ENCODE peak calls at places on chromosomes 1 and 21, in four cellular contexts. One of them, this sample, is unnamed.

GRCh38 chr1:162984699-162985098 is 84.5 kb upstream of the RGS4 start:
- DNase-seq in hepatocyte: no peak
- DNase-seq in spleen: no peak
- DNase-seq in right lobe of liver: no peak
- DNase-seq in this sample: peak; percentile 88

GRCh38 chr1:31511848-31512615 is 64.3 kb upstream of the TINAGL1 start:
- DNase-seq in hepatocyte: peak; percentile 63
- DNase-seq in spleen: no peak
- DNase-seq in right lobe of liver: no peak
- DNase-seq in this sample: no peak

GRCh38 chr1:6268431-6268830 is 7.5 kb upstream of the GPR153 start:
- DNase-seq in hepatocyte: no peak
- DNase-seq in spleen: no peak
- DNase-seq in right lobe of liver: no peak
- DNase-seq in this sample: no peak

GRCh38 chr1:108715932-108716331 is 3.2 kb downstream of the FNDC7 start:
- DNase-seq in hepatocyte: no peak
- DNase-seq in spleen: no peak
- DNase-seq in right lobe of liver: no peak
- DNase-seq in this sample: peak; percentile 50

GRCh38 chr21:32702702-32703101 is 25.1 kb downstream of the SYNJ1 start:
- DNase-seq in hepatocyte: peak; percentile 6
- DNase-seq in spleen: no peak
- DNase-seq in right lobe of liver: no peak
- DNase-seq in this sample: peak; percentile 22

GRCh38 chr1:178438432-178438831 is 58.3 kb downstream of the CLEC20A start:
- DNase-seq in hepatocyte: no peak
- DNase-seq in spleen: no peak
- DNase-seq in right lobe of liver: no peak
- DNase-seq in this sample: peak; percentile 2

GRCh38 chr1:74733616-74734484 is 898 bp downstream of the TYW3 start:
- DNase-seq in hepatocyte: no peak
- DNase-seq in spleen: no peak
- DNase-seq in right lobe of liver: no peak
- DNase-seq in this sample: peak; percentile 75

GRCh38 chr21:37970548-37970947 is 54.3 kb upstream of the KCNJ6 start:
- DNase-seq in hepatocyte: no peak
- DNase-seq in spleen: no peak
- DNase-seq in right lobe of liver: no peak
- DNase-seq in this sample: no peak

GRCh38 chr21:44428281-44428942 is 26.9 kb upstream of the LRRC3 start:
- DNase-seq in hepatocyte: no peak
- DNase-seq in spleen: peak; percentile 75
- DNase-seq in right lobe of liver: peak; percentile 82
- DNase-seq in this sample: no peak

GRCh38 chr21:28337319-28337718 is 655.4 kb downstream of the LTN1 start:
- DNase-seq in hepatocyte: peak; percentile 39
- DNase-seq in spleen: no peak
- DNase-seq in right lobe of liver: no peak
- DNase-seq in this sample: peak; percentile 44

GRCh38 chr1:226650236-226650841 is 88.7 kb downstream of the ITPKB start:
- DNase-seq in hepatocyte: no peak
- DNase-seq in spleen: peak; percentile 71
- DNase-seq in right lobe of liver: no peak
- DNase-seq in this sample: no peak

GRCh38 chr1:226648421-226648820 is 90.7 kb downstream of the ITPKB start:
- DNase-seq in hepatocyte: no peak
- DNase-seq in spleen: peak; percentile 45
- DNase-seq in right lobe of liver: no peak
- DNase-seq in this sample: no peak

GRCh38 chr1:226649244-226649643 is 89.8 kb downstream of the ITPKB start:
- DNase-seq in hepatocyte: no peak
- DNase-seq in spleen: no peak
- DNase-seq in right lobe of liver: no peak
- DNase-seq in this sample: no peak

GRCh38 chr1:226651041-226651731 is 87.9 kb downstream of the ITPKB start:
- DNase-seq in hepatocyte: no peak
- DNase-seq in spleen: peak; percentile 73
- DNase-seq in right lobe of liver: no peak
- DNase-seq in this sample: no peak

GRCh38 chr1:226649780-226650179 is 89.3 kb downstream of the ITPKB start:
- DNase-seq in hepatocyte: no peak
- DNase-seq in spleen: peak; percentile 71
- DNase-seq in right lobe of liver: no peak
- DNase-seq in this sample: peak; percentile 15
- TF ChIP-seq CTCF in hepatocyte: no peak
- TF ChIP-seq CTCF in spleen: no peak
- TF ChIP-seq CTCF in right lobe of liver: peak; percentile 7
- TF ChIP-seq CTCF in this sample: peak; percentile 23

GRCh38 chr1:24952413-24952841 is 22.4 kb upstream of the RUNX3 start:
- DNase-seq in hepatocyte: no peak
- DNase-seq in spleen: peak; percentile 73
- DNase-seq in right lobe of liver: no peak
- DNase-seq in this sample: no peak
- H3K4me1 ChIP-seq in hepatocyte: no peaks in the 10 kb centered on the region
- H3K4me1 ChIP-seq in spleen: peaks cover 68% of the 10 kb centered on the region
- H3K4me1 ChIP-seq in right lobe of liver: no peaks in the 10 kb centered on the region
- H3K4me1 ChIP-seq in this sample: no peaks in the 10 kb centered on the region

DNA sequence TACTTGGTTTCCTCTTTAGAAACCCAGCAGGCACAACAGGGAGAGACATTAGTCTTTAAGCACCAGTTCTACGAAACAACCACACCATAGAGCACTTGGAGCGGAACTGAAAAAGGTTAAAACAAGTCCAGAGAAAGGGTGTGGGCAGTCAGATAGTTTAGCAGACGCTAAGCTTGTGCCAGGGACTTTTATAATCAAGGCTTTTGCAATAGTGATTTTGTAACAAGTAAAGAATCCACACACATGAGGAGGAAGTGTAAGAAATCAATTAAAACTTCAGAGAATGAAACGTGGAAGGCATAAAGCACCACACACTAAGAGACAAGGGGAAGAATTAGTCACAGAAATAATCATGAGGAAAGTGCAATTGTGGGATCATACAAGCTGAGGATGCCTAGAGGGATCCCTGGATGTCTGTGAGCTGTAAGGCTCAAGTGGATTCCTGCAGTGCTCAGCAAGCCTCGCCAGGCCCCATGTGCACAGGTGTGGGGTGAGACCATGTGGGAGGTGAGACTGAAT is 37.8 kb upstream of the TLR5 start:
- DNase-seq in hepatocyte: no peak
- DNase-seq in spleen: no peak
- DNase-seq in right lobe of liver: peak; percentile 54
- DNase-seq in this sample: peak; percentile 5
- H3K4me3 ChIP-seq in hepatocyte: no peak overlapping the region
- H3K4me3 ChIP-seq in spleen: no peak overlapping the region
- H3K4me3 ChIP-seq in right lobe of liver: no peak overlapping the region
- H3K4me3 ChIP-seq in this sample: no peak overlapping the region

GRCh38 chr1:8408151-8408839 is 90.4 kb downstream of the SLC45A1 start:
- DNase-seq in hepatocyte: peak; percentile 38
- DNase-seq in spleen: no peak
- DNase-seq in right lobe of liver: peak; percentile 90
- DNase-seq in this sample: peak; percentile 96

GRCh38 chr1:8406946-8407345 is 89.0 kb downstream of the SLC45A1 start:
- DNase-seq in hepatocyte: no peak
- DNase-seq in spleen: no peak
- DNase-seq in right lobe of liver: no peak
- DNase-seq in this sample: no peak

GRCh38 chr1:8406011-8406410 is 88.1 kb downstream of the SLC45A1 start:
- DNase-seq in hepatocyte: no peak
- DNase-seq in spleen: no peak
- DNase-seq in right lobe of liver: no peak
- DNase-seq in this sample: no peak

GRCh38 chr1:8409107-8409506 is 91.2 kb downstream of the SLC45A1 start:
- DNase-seq in hepatocyte: peak; percentile 81
- DNase-seq in spleen: no peak
- DNase-seq in right lobe of liver: no peak
- DNase-seq in this sample: peak; percentile 69

DNA sequence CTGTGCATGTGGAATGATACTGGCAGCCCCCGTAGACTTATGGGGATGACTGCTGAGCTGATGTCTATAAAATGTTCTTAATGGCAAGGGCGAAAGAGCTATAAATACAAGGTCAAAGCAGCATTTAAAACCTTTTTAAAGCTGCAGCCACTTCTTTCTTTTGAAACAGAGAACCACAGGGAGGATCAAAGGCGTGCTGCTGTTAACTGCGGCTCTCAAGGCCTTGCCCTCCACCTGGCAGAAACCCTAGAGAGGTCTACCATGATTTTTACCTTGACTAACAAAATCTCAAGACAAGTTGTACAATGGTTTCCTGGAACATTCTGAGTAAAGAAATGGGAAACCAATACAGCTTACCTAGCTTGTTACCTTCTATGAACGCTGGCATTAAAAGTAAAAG is 89.7 kb downstream of the SLC45A1 start:
- DNase-seq in hepatocyte: no peak
- DNase-seq in spleen: no peak
- DNase-seq in right lobe of liver: no peak
- DNase-seq in this sample: no peak
- TF ChIP-seq CTCF in hepatocyte: no peak
- TF ChIP-seq CTCF in spleen: no peak
- TF ChIP-seq CTCF in right lobe of liver: no peak
- TF ChIP-seq CTCF in this sample: no peak

DNA sequence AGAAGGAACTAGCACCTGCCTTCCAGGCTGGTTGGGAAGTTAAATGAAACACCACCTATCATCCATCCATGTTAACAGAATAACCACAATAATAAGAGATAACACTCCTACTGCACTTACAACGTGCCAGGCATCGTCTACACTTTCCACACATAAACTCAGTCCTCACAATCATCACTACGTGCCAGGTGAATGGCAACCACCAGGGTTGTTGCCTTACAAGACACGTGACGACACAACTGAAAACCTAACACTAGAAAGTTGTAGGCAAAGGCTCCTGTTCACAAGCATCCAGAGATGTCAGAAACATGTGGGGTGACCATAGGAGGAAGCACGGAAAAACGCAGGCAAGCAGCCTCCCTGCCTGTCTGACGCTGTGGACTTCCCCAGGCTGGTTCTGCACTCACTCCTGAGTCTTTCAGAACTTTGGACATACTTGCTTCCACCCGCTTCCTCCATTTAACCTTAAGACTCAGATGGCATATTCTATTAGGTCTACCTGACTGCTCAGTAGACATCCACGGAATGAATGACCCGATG is 7.0 kb downstream of the CAPZB start:
- DNase-seq in hepatocyte: no peak
- DNase-seq in spleen: no peak
- DNase-seq in right lobe of liver: no peak
- DNase-seq in this sample: no peak
- H3K4me1 ChIP-seq in hepatocyte: peaks cover 40% of the 10 kb centered on the region
- H3K4me1 ChIP-seq in spleen: peaks cover 100% of the 10 kb centered on the region
- H3K4me1 ChIP-seq in right lobe of liver: peaks cover 2% of the 10 kb centered on the region
- H3K4me1 ChIP-seq in this sample: peaks cover 28% of the 10 kb centered on the region

DNA sequence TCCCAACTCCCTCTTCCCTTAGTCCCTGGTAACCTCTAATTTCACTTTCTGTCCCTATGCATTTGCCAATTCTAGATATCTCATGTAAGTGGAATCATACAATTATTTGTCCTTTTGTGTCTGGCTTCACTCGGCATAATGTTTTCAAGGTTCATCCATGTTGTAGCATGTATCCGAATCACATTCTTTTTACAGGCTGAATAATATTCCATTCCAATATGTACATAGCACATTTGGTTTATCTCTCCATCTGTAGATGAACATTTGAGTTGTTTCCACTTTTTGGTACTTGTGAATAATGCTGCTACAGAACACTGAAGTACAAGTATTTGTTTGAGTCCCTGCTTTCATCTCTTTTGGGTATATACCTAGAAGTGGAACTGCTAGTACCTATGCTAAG is 857 bp upstream of the LYPLAL1 start:
- DNase-seq in hepatocyte: no peak
- DNase-seq in spleen: no peak
- DNase-seq in right lobe of liver: no peak
- DNase-seq in this sample: no peak
- H3K4me3 ChIP-seq in hepatocyte: no peak overlapping the region
- H3K4me3 ChIP-seq in spleen: no peak overlapping the region
- H3K4me3 ChIP-seq in right lobe of liver: no peak overlapping the region
- H3K4me3 ChIP-seq in this sample: no peak overlapping the region

DNA sequence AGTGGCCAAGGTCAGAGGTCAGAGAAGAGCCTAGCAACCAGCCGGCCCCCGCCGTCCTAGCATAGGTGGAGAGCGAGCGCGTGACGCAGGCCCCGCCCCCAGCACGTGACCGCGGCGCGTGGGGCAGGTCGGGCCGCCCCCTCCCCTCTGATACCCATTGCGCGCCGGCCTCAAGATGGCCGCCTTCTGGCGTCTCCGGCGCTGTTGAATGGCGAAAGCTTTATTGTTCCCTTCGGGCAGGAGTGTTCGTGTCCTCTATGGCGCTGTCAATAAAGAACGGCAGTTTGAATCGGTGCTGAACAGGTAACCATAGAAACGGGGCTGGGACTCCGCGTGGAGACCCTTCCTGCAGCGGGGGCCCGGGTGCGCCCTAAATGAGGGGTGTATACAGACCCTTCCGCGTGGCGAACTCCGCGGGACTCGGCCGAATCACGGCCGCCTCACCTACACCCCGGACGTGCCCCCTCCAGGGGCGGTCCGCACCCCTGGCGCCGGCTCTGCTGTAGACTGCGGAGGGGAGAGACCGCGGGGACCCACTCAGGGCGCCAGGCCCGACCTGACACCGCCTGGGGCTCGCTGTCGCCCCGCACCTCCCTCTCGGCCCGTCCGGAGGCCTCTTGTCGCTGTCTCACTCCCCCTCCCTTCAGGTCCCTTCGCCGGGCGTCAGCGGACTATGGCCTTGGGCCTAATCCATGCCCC is at the start of gene ZBTB40:
- DNase-seq in hepatocyte: peak; percentile 99
- DNase-seq in spleen: peak; percentile 98
- DNase-seq in right lobe of liver: peak; percentile 97
- DNase-seq in this sample: peak; percentile 99
- TF ChIP-seq CTCF in hepatocyte: no peak
- TF ChIP-seq CTCF in spleen: no peak
- TF ChIP-seq CTCF in right lobe of liver: no peak
- TF ChIP-seq CTCF in this sample: no peak

DNA sequence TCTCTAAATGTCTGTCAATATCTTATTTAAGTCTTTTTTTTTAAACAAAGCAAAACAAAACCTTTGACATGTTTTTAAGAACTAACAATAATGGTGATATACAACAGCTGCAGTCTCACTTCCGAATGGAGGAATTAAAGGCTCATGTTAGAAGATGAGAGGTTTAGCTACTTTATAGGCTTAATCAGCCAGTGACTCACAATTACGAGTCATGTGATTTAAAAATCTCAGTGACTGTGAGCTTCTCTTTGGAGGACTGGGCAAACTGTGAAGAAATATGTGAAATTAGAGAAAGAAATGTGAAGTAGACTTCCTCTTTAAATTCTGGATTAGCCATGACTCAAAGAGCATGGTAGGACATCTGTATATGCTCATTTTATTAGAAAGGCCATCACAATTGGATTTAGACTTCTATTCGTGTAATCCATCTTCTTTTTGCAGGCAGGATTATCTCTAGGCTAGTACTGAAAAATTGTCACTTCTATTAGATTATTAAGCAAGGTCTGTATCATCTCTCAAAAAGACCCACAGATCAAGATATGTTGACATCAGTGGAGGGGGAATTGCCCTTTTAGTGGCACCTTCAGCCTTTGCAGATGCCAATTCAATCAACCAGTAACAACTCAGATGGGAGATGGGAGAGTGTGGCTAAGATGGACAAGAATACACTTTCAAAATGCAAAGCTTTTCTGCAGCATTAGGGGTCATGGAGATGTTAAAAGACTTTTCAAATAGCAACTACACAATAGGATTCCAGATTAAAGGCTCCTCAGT is 28.6 kb downstream of the KCNA3 start:
- DNase-seq in hepatocyte: no peak
- DNase-seq in spleen: no peak
- DNase-seq in right lobe of liver: no peak
- DNase-seq in this sample: peak; percentile 15
- H3K4me1 ChIP-seq in hepatocyte: no peaks in the 10 kb centered on the region
- H3K4me1 ChIP-seq in spleen: peaks cover 76% of the 10 kb centered on the region
- H3K4me1 ChIP-seq in right lobe of liver: no peaks in the 10 kb centered on the region
- H3K4me1 ChIP-seq in this sample: peaks cover 13% of the 10 kb centered on the region

GRCh38 chr1:171616586-171616985 is 5.5 kb upstream of the MYOCOS start:
- DNase-seq in hepatocyte: no peak
- DNase-seq in spleen: no peak
- DNase-seq in right lobe of liver: no peak
- DNase-seq in this sample: no peak
- H3K4me3 ChIP-seq in hepatocyte: no peak overlapping the region
- H3K4me3 ChIP-seq in spleen: no peak overlapping the region
- H3K4me3 ChIP-seq in right lobe of liver: no peak overlapping the region
- H3K4me3 ChIP-seq in this sample: no peak overlapping the region

This sample was measured in fibroblast of lung.